ENCODE peak calls at places on chromosomes 11 and 22, in ten cellular contexts. N is posterior cingulate gyrus; F is hypothalamus; C is iPS-NIHi11; W is RCC 7860; L is T-helper 1 cell; P is activated CD8-positive, alpha-beta memory T cell treated with anti-CD3 and anti-CD28 coated beads, Interleukin-2, amount 50 U/mL, for 48 hours; J is fibroblast of lung; X is mammary epithelial cell; O is NCI-H748 treated with DMSO at 0.1 percent for 48 hours. U is an unnamed sample.

GRCh38 chr22:35313311-35314121 is 13.8 kb downstream of the TOM1 start:
- DNase-seq in N (no peak), P (no peak), W (peak; percentile 90), O (no peak), L (peak; percentile 68), C (no peak), X (peak; percentile 51), J (peak; percentile 69), F (no peak), U (peak; percentile 75)

GRCh38 chr11:75035911-75036536 is 47.3 kb downstream of the NEU3 start:
- DNase-seq in L (no peak), O (no peak), X (peak; percentile 61), F (no peak), J (no peak), W (peak; percentile 55), C (no peak), N (no peak), P (no peak), U (no peak)

GRCh38 chr11:57290288-57290687 is 34.5 kb downstream of the TNKS1BP1 start:
- DNase-seq in W (no peak), C (no peak), F (no peak), L (no peak), O (no peak), J (peak; percentile 40), P (no peak), N (no peak), X (peak; percentile 38), U (no peak)

GRCh38 chr22:50583294-50583865 is 731 bp upstream of the CHKB start:
- DNase-seq in O (peak; percentile 40), L (no peak), F (no peak), J (no peak), N (peak; percentile 6), P (no peak), C (peak; percentile 30), X (no peak), W (no peak), U (no peak)

GRCh38 chr11:127044535-127044934 is 44.0 kb upstream of the KIRREL3 start:
- DNase-seq in J (no peak), X (no peak), L (no peak), O (no peak), N (no peak), W (no peak), C (no peak), P (no peak), F (no peak), U (no peak)

GRCh38 chr11:17814546-17814945 is 80.0 kb downstream of the KCNC1 start:
- DNase-seq in F (no peak), J (no peak), P (no peak), O (no peak), C (no peak), L (no peak), N (no peak), X (no peak), W (no peak), U (no peak)

GRCh38 chr11:47889714-47890441 is 41.7 kb upstream of the NUP160 start:
- DNase-seq in X (no peak), W (no peak), N (no peak), P (no peak), C (no peak), F (no peak), O (no peak), J (no peak), L (no peak), U (no peak)

GRCh38 chr11:130727715-130728114 is 188.6 kb downstream of the SNX19 start:
- DNase-seq in N (no peak), O (no peak), C (no peak), F (no peak), J (no peak), L (no peak), P (no peak), X (no peak), W (no peak), U (no peak)

GRCh38 chr11:111623527-111624030 is 21.3 kb downstream of the SIK2 start:
- DNase-seq in X (peak; percentile 62), C (peak; percentile 21), L (no peak), P (no peak), F (no peak), W (no peak), N (no peak), J (no peak), O (no peak), U (no peak)

GRCh38 chr11:104254347-104254746 is 90.4 kb upstream of the PDGFD start:
- DNase-seq in F (no peak), L (peak; percentile 20), W (no peak), P (peak; percentile 54), N (no peak), X (peak; percentile 33), C (peak; percentile 82), J (peak; percentile 41), O (peak; percentile 16), U (peak; percentile 3)

GRCh38 chr22:26064048-26064447 is 105.2 kb upstream of the SEZ6L start:
- DNase-seq in W (no peak), X (no peak), C (no peak), P (no peak), F (no peak), L (no peak), N (no peak), J (no peak), O (no peak), U (no peak)

GRCh38 chr11:46615756-46616155 is 1.3 kb downstream of the HARBI1 start:
- DNase-seq in F (no peak), W (peak; percentile 40), O (no peak), J (no peak), X (no peak), N (no peak), L (no peak), P (no peak), C (no peak), U (no peak)

GRCh38 chr11:96055706-96056387 is 131.9 kb upstream of the MTMR2 start:
- DNase-seq in X (peak; percentile 26), F (no peak), O (no peak), P (no peak), C (no peak), J (peak; percentile 51), L (no peak), W (peak; percentile 15), N (no peak), U (no peak)

GRCh38 chr22:30025187-30025586 is 55.1 kb upstream of the HORMAD2 start:
- DNase-seq in O (no peak), J (no peak), F (no peak), N (no peak), L (no peak), X (no peak), C (peak; percentile 35), P (no peak), W (no peak), U (no peak)

GRCh38 chr22:22810018-22810427 is 77.6 kb upstream of the IGLL5 start:
- DNase-seq in L (peak; percentile 49), J (peak; percentile 21), C (peak; percentile 65), X (no peak), W (no peak), F (peak; percentile 6), O (no peak), N (peak; percentile 26), P (peak; percentile 82), U (no peak)

GRCh38 chr11:83909579-83909978 is 623.4 kb upstream of the CCDC90B start:
- DNase-seq in X (no peak), O (no peak), C (no peak), P (no peak), J (no peak), W (no peak), N (no peak), F (no peak), L (no peak), U (no peak)

GRCh38 chr11:57323503-57324153 is 1.1 kb downstream of the TNKS1BP1 start:
- DNase-seq in X (no peak), N (no peak), W (no peak), P (no peak), O (no peak), F (no peak), C (no peak), J (peak; percentile 48), L (no peak), U (no peak)

GRCh38 chr11:105618343-105618955 is 8.6 kb downstream of the GRIA4 start:
- DNase-seq in F (no peak), O (no peak), J (no peak), N (no peak), C (no peak), P (no peak), L (no peak), W (no peak), X (no peak), U (no peak)

GRCh38 chr11:45079075-45079444 is 67.4 kb upstream of the PRDM11 start:
- DNase-seq in W (no peak), L (no peak), X (no peak), J (no peak), C (no peak), P (no peak), F (no peak), N (no peak), O (no peak), U (no peak)

GRCh38 chr22:46047841-46048595 is 71.1 kb upstream of the WNT7B start:
- DNase-seq in X (no peak), N (no peak), F (no peak), O (no peak), P (peak; percentile 32), L (no peak), J (no peak), C (no peak), W (no peak), U (no peak)

GRCh38 chr22:35301370-35301874 is 1.7 kb downstream of the TOM1 start:
- DNase-seq in W (peak; percentile 67), F (no peak), J (peak; percentile 94), N (no peak), L (no peak), P (peak; percentile 52), C (no peak), X (peak; percentile 63), O (no peak), U (peak; percentile 90)

GRCh38 chr11:122141757-122142156 is 25.7 kb upstream of the BLID start:
- DNase-seq in X (no peak), F (no peak), O (peak; percentile 3), N (no peak), P (no peak), C (no peak), L (no peak), J (no peak), W (no peak), U (no peak)

GRCh38 chr11:72295471-72295870 is 51.5 kb upstream of the PHOX2A start:
- DNase-seq in X (no peak), C (no peak), O (no peak), N (no peak), L (no peak), F (no peak), P (peak; percentile 23), J (no peak), W (no peak), U (no peak)

GRCh38 chr11:439315-440064 is 2.3 kb downstream of the ANO9 start:
- DNase-seq in P (no peak), F (no peak), J (no peak), W (no peak), X (no peak), C (no peak), N (no peak), L (no peak), O (no peak), U (no peak)

GRCh38 chr22:47598864-47599263 is 836.4 kb downstream of the TBC1D22A start:
- DNase-seq in N (no peak), X (no peak), P (peak; percentile 2), F (no peak), J (no peak), C (no peak), W (no peak), L (no peak), O (no peak), U (no peak)

GRCh38 chr22:42397332-42398246 is 34.6 kb downstream of the NFAM1 start:
- DNase-seq in C (no peak), W (no peak), F (no peak), X (no peak), J (no peak), N (no peak), O (no peak), L (no peak), P (no peak), U (no peak)

GRCh38 chr11:122690292-122690691 is 34.8 kb downstream of the UBASH3B start:
- DNase-seq in X (no peak), W (no peak), C (no peak), N (no peak), P (no peak), F (no peak), L (no peak), J (no peak), O (no peak), U (no peak)